ENCODE peak calls at places on chromosomes 1 and 21, in nine cellular contexts. D is GM12864, I is lower leg skin, R is fibroblast of mammary gland, L is right lobe of liver, E is H7, Z is brain microvascular endothelial cell, M is fibroblast of lung, B is body of pancreas. T is an unnamed sample.

GRCh38 chr21:22536511-22536910 is 1538.3 kb downstream of the NCAM2 start:
- DNase-seq in D (no peak), I (no peak), R (peak), L (no peak), E (no peak), Z (no peak), M (peak), B (no peak), T (peak)

GRCh38 chr1:10968411-10968826 is 44.0 kb upstream of the TARDBP start:
- DNase-seq in D (peak), I (no peak), R (no peak), L (no peak), E (peak), Z (no peak), M (no peak), B (peak), T (peak)

GRCh38 chr1:39045231-39045630 is 19.1 kb downstream of the NDUFS5 start:
- DNase-seq in D (no peak), I (no peak), R (no peak), L (no peak), E (no peak), Z (no peak), M (no peak), B (no peak), T (no peak)

GRCh38 chr1:33295450-33296081 is 25.3 kb downstream of the A3GALT2 start:
- DNase-seq in D (peak), I (peak), R (peak), L (peak), E (peak), Z (peak), M (peak), B (peak), T (peak)

GRCh38 chr21:42395910-42396625 is at the start of gene TMPRSS3:
- DNase-seq in D (no peak), I (no peak), R (no peak), L (no peak), E (no peak), Z (no peak), M (no peak), B (peak), T (no peak)

GRCh38 chr1:118900643-118901440 is 87.3 kb downstream of the TBX15 start:
- DNase-seq in D (no peak), I (no peak), R (no peak), L (no peak), E (no peak), Z (no peak), M (no peak), B (no peak), T (no peak)

GRCh38 chr1:84920159-84920558 is 27.2 kb upstream of the LPAR3 start:
- DNase-seq in D (no peak), I (no peak), R (no peak), L (no peak), E (no peak), Z (no peak), M (no peak), B (no peak), T (no peak)

GRCh38 chr1:21397813-21398188 is 42.1 kb upstream of the NBPF3 start:
- DNase-seq in D (no peak), I (no peak), R (no peak), L (peak), E (peak), Z (no peak), M (no peak), B (no peak), T (no peak)

GRCh38 chr1:160358073-160358472 is 8.8 kb upstream of the NHLH1 start:
- DNase-seq in D (no peak), I (no peak), R (no peak), L (no peak), E (no peak), Z (no peak), M (no peak), B (no peak), T (no peak)

GRCh38 chr1:76763678-76764077 is 103.6 kb upstream of the ST6GALNAC5 start:
- DNase-seq in D (no peak), I (no peak), R (no peak), L (no peak), E (no peak), Z (no peak), M (peak), B (no peak), T (no peak)

GRCh38 chr1:53196485-53197271 is at the start of gene CPT2:
- DNase-seq in D (peak), I (peak), R (peak), L (peak), E (peak), Z (peak), M (peak), B (peak), T (peak)

GRCh38 chr1:53197301-53198205 is 929 bp downstream of the CPT2 start:
- DNase-seq in D (no peak), I (no peak), R (peak), L (no peak), E (peak), Z (no peak), M (no peak), B (no peak), T (peak)

GRCh38 chr1:53195211-53195909 is 1.3 kb upstream of the CPT2 start:
- DNase-seq in D (no peak), I (no peak), R (no peak), L (no peak), E (no peak), Z (no peak), M (no peak), B (peak), T (no peak)

GRCh38 chr1:53195913-53196484 is 625 bp upstream of the CPT2 start:
- DNase-seq in D (no peak), I (no peak), R (no peak), L (peak), E (no peak), Z (no peak), M (no peak), B (no peak), T (no peak)

GRCh38 chr1:53198241-53198651 is 1.6 kb downstream of the CPT2 start:
- DNase-seq in D (no peak), I (peak), R (peak), L (no peak), E (no peak), Z (no peak), M (peak), B (no peak), T (peak)
- H3K4me3 ChIP-seq in D (peak), I (no peak), R (no peak), L (peak), E (no peak), Z (no peak), M (peak), B (no peak), T (peak)

GRCh38 chr1:109716121-109716520 is 4.1 kb downstream of the GSTM5 start:
- DNase-seq in D (no peak), I (peak), R (no peak), L (no peak), E (peak), Z (no peak), M (no peak), B (no peak), T (no peak)
- H3K4me3 ChIP-seq in D (no peak), I (no peak), R (no peak), L (no peak), E (no peak), Z (no peak), M (no peak), B (no peak), T (no peak)

GRCh38 chr1:79532555-79532954 is 526.0 kb upstream of the ADGRL4 start:
- DNase-seq in D (no peak), I (no peak), R (no peak), L (no peak), E (no peak), Z (no peak), M (no peak), B (no peak), T (no peak)
- H3K4me3 ChIP-seq in D (no peak), I (no peak), R (no peak), L (no peak), E (no peak), Z (no peak), M (no peak), B (no peak), T (no peak)

GRCh38 chr1:54498383-54499096 is 49.5 kb upstream of the ACOT11 start:
- DNase-seq in D (no peak), I (no peak), R (no peak), L (no peak), E (no peak), Z (no peak), M (no peak), B (no peak), T (peak)
- H3K4me3 ChIP-seq in D (no peak), I (no peak), R (no peak), L (no peak), E (peak), Z (no peak), M (peak), B (no peak), T (no peak)

GRCh38 chr1:1034438-1034759 is 14.5 kb downstream of the AGRN start:
- DNase-seq in D (no peak), I (no peak), R (no peak), L (no peak), E (peak), Z (no peak), M (no peak), B (no peak), T (no peak)
- H3K4me3 ChIP-seq in D (no peak), I (no peak), R (no peak), L (no peak), E (peak), Z (no peak), M (no peak), B (no peak), T (no peak)

DNA sequence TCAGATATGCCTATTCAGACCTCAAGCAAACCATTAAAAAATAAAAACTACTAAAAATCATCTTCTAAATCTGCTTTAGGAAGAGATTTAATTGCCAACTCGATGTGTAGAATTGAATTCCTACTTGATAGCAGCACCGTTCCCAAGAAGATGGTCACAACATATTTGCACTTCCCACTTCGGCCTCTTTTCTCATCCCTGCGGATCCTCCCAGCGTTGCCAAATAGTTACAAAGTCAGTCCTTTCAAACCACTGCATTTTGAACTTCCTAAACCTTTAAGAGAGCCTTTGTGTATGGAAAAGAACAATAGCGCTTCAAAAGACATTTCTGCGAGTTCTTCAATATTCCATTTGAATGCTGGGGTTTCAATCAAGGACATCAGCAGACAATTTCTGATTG is 2.5 kb downstream of the DAB1 start:
- DNase-seq in D (no peak), I (no peak), R (no peak), L (no peak), E (peak), Z (no peak), M (peak), B (no peak), T (no peak)
- H3K4me3 ChIP-seq in D (no peak), I (no peak), R (no peak), L (no peak), E (peak), Z (no peak), M (no peak), B (no peak), T (no peak)

DNA sequence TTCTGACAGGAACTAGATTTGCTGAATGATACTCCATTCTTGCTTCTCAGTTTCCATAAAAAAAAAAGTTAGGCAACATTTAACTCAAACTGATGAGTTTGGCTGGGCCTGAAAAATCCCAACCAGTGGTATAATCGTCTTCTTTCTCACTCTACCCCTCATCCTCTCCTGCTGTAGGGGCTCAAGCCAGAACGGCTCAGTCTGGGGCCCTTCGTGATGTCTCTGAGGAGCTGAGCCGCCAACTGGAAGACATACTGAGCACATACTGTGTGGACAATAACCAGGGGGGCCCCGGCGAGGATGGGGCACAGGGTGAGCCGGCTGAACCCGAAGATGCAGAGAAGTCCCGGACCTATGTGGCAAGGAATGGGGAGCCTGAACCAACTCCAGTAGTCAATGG is 1.6 kb downstream of the TXLNA start:
- DNase-seq in D (no peak), I (no peak), R (no peak), L (no peak), E (no peak), Z (no peak), M (no peak), B (no peak), T (no peak)
- H3K4me3 ChIP-seq in D (peak), I (no peak), R (peak), L (peak), E (peak), Z (peak), M (peak), B (no peak), T (peak)

DNA sequence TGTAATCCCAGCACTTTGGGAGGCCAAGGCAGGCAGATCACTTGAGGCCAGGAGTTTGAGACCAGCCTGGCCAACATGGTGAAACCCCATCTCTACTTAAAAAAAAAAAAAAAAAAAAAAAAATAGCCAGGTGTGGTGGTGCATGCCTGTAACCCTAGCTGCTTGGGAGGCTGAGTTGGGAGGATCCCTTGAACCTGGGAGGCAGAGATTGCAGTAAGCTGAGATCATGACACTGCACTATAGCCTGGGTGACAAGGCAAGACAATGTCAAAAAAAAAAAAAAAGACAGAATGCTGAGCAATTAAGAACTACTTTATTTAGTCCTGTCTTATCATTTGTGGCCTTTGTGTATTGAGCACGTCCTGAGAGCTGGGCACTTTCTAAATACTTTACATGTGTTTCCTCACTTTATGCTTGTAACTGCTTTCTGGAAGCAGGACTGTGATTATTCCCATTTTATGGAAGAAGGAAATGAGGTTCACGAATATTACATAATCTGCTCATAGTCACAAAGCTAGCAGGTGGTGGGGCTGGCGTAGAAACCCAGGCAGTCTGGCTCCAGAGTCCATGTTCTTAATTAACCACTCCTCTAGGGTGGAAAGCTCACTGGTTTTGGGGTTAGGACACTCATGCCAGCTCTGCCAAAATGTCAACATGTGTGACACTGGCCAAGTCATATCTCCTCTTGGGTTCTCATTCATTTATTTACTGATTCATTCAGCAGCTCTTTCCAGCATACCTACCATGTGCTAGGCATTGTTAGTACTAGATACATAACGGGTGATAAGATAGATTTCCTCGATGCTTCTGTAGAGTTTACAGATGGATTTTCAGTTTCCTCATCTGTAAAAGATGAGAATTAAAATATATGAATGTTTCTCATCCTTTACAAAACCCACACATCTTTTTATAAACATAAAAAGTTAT is 57.7 kb downstream of the DDR2 start:
- DNase-seq in D (no peak), I (no peak), R (peak), L (peak), E (no peak), Z (no peak), M (no peak), B (no peak), T (no peak)
- H3K4me3 ChIP-seq in D (no peak), I (no peak), R (no peak), L (no peak), E (no peak), Z (no peak), M (no peak), B (no peak), T (no peak)

T was measured in choroid plexus epithelial cell.